ENCODE peak calls at places on chromosomes 12 and 14, in nine cellular contexts. One of them, this sample, is unnamed. For H3K27me3, the result is how much of the 10 kb centered on the place peaks cover.

GRCh38 chr14:87940382-87940781 is 52.6 kb downstream of the GALC start:
- DNase-seq in gastrocnemius medialis: no peak
- DNase-seq in psoas muscle: no peak
- DNase-seq in left ventricle myocardium inferior: no peak
- DNase-seq in lower lobe of right lung: no peak
- DNase-seq in Caco-2: no peak
- DNase-seq in HL-60: no peak
- DNase-seq in K562: no peak
- DNase-seq in ascending aorta: no peak
- DNase-seq in this sample: no peak

GRCh38 chr14:96805906-96806305 is 8.7 kb downstream of the VRK1 start:
- DNase-seq in ascending aorta: no peak
- DNase-seq in left ventricle myocardium inferior: peak
- DNase-seq in gastrocnemius medialis: no peak
- DNase-seq in lower lobe of right lung: no peak
- DNase-seq in HL-60: no peak
- DNase-seq in psoas muscle: no peak
- DNase-seq in K562: no peak
- DNase-seq in Caco-2: no peak
- DNase-seq in this sample: no peak

GRCh38 chr12:129202109-129202814 is 349.0 kb downstream of the GLT1D1 start:
- DNase-seq in left ventricle myocardium inferior: no peak
- DNase-seq in psoas muscle: no peak
- DNase-seq in K562: peak
- DNase-seq in gastrocnemius medialis: no peak
- DNase-seq in ascending aorta: no peak
- DNase-seq in Caco-2: no peak
- DNase-seq in HL-60: no peak
- DNase-seq in lower lobe of right lung: no peak
- DNase-seq in this sample: no peak

GRCh38 chr12:75850751-75851462 is 180.7 kb downstream of the PHLDA1 start:
- DNase-seq in gastrocnemius medialis: no peak
- DNase-seq in lower lobe of right lung: no peak
- DNase-seq in psoas muscle: no peak
- DNase-seq in ascending aorta: no peak
- DNase-seq in K562: no peak
- DNase-seq in left ventricle myocardium inferior: no peak
- DNase-seq in HL-60: no peak
- DNase-seq in Caco-2: no peak
- DNase-seq in this sample: peak

GRCh38 chr14:55336161-55336560 is 64.9 kb downstream of the FBXO34 start:
- DNase-seq in gastrocnemius medialis: no peak
- DNase-seq in K562: no peak
- DNase-seq in left ventricle myocardium inferior: no peak
- DNase-seq in ascending aorta: no peak
- DNase-seq in psoas muscle: no peak
- DNase-seq in lower lobe of right lung: no peak
- DNase-seq in Caco-2: no peak
- DNase-seq in HL-60: no peak
- DNase-seq in this sample: peak

GRCh38 chr12:3192221-3192620 is 115.0 kb downstream of the TSPAN9 start:
- DNase-seq in K562: no peak
- DNase-seq in lower lobe of right lung: no peak
- DNase-seq in left ventricle myocardium inferior: no peak
- DNase-seq in ascending aorta: no peak
- DNase-seq in Caco-2: no peak
- DNase-seq in psoas muscle: no peak
- DNase-seq in HL-60: no peak
- DNase-seq in gastrocnemius medialis: no peak
- DNase-seq in this sample: no peak

GRCh38 chr14:100146548-100147091 is 12.8 kb downstream of the DEGS2 start:
- DNase-seq in lower lobe of right lung: no peak
- DNase-seq in left ventricle myocardium inferior: no peak
- DNase-seq in Caco-2: no peak
- DNase-seq in gastrocnemius medialis: no peak
- DNase-seq in HL-60: no peak
- DNase-seq in ascending aorta: no peak
- DNase-seq in psoas muscle: no peak
- DNase-seq in K562: no peak
- DNase-seq in this sample: no peak

GRCh38 chr12:117339104-117339503 is 22.3 kb downstream of the NOS1 start:
- DNase-seq in gastrocnemius medialis: no peak
- DNase-seq in ascending aorta: no peak
- DNase-seq in psoas muscle: no peak
- DNase-seq in K562: no peak
- DNase-seq in Caco-2: no peak
- DNase-seq in HL-60: no peak
- DNase-seq in left ventricle myocardium inferior: no peak
- DNase-seq in lower lobe of right lung: no peak
- DNase-seq in this sample: no peak

DNA sequence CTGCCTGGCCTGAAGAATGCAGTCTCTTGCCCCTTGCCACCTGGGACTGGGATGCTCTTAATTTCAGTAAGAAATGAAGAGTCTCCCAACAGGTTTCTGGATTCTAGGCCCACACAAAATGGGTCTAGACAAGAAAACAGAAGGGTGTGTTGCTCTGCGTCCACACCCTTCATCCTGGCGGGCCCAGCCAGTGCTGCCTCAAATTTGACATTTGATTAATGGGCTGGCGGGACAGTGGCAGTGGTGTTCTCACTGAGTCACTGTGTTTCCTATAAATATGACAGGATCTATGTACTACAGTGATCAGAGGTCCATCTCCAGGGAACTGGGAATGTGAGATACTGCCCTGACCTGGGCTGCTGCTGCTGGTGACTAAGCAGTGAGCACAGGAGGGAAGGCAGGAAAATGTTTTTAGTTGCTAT is 6.5 kb downstream of the TMEM253 start:
- DNase-seq in left ventricle myocardium inferior: no peak
- DNase-seq in HL-60: no peak
- DNase-seq in K562: peak
- DNase-seq in ascending aorta: no peak
- DNase-seq in gastrocnemius medialis: no peak
- DNase-seq in psoas muscle: no peak
- DNase-seq in lower lobe of right lung: no peak
- DNase-seq in Caco-2: no peak
- DNase-seq in this sample: peak
- H3K4me3 ChIP-seq in left ventricle myocardium inferior: no peak
- H3K4me3 ChIP-seq in HL-60: no peak
- H3K4me3 ChIP-seq in K562: no peak
- H3K4me3 ChIP-seq in ascending aorta: no peak
- H3K4me3 ChIP-seq in gastrocnemius medialis: no peak
- H3K4me3 ChIP-seq in psoas muscle: no peak
- H3K4me3 ChIP-seq in lower lobe of right lung: no peak
- H3K4me3 ChIP-seq in Caco-2: no peak
- H3K4me3 ChIP-seq in this sample: no peak

GRCh38 chr12:6791931-6792520 is 2.7 kb downstream of the CD4 start:
- DNase-seq in HL-60: peak
- DNase-seq in Caco-2: no peak
- DNase-seq in lower lobe of right lung: no peak
- DNase-seq in left ventricle myocardium inferior: no peak
- DNase-seq in ascending aorta: no peak
- DNase-seq in K562: no peak
- DNase-seq in psoas muscle: no peak
- DNase-seq in gastrocnemius medialis: no peak
- DNase-seq in this sample: no peak
- TF ChIP-seq CTCF in HL-60: no peak
- TF ChIP-seq CTCF in Caco-2: no peak
- TF ChIP-seq CTCF in lower lobe of right lung: no peak
- TF ChIP-seq CTCF in left ventricle myocardium inferior: no peak
- TF ChIP-seq CTCF in ascending aorta: no peak
- TF ChIP-seq CTCF in K562: no peak
- TF ChIP-seq CTCF in psoas muscle: no peak
- TF ChIP-seq CTCF in gastrocnemius medialis: no peak
- TF ChIP-seq CTCF in this sample: no peak

GRCh38 chr12:57240069-57240921 is 10.7 kb downstream of the STAC3 start:
- DNase-seq in Caco-2: peak
- DNase-seq in psoas muscle: peak
- DNase-seq in lower lobe of right lung: peak
- DNase-seq in gastrocnemius medialis: peak
- DNase-seq in ascending aorta: no peak
- DNase-seq in left ventricle myocardium inferior: peak
- DNase-seq in K562: peak
- DNase-seq in HL-60: peak
- DNase-seq in this sample: no peak
- H3K27me3 ChIP-seq in Caco-2: under half
- H3K27me3 ChIP-seq in psoas muscle: under half
- H3K27me3 ChIP-seq in lower lobe of right lung: half or more
- H3K27me3 ChIP-seq in gastrocnemius medialis: under half
- H3K27me3 ChIP-seq in ascending aorta: under half
- H3K27me3 ChIP-seq in left ventricle myocardium inferior: half or more
- H3K27me3 ChIP-seq in K562: under half
- H3K27me3 ChIP-seq in HL-60: under half
- H3K27me3 ChIP-seq in this sample: under half

GRCh38 chr12:4857472-4858291 is 52.0 kb upstream of the KCNA1 start:
- DNase-seq in Caco-2: peak
- DNase-seq in gastrocnemius medialis: peak
- DNase-seq in HL-60: peak
- DNase-seq in ascending aorta: peak
- DNase-seq in K562: peak
- DNase-seq in psoas muscle: peak
- DNase-seq in lower lobe of right lung: peak
- DNase-seq in left ventricle myocardium inferior: peak
- DNase-seq in this sample: peak
- H3K4me3 ChIP-seq in Caco-2: peak
- H3K4me3 ChIP-seq in gastrocnemius medialis: peak
- H3K4me3 ChIP-seq in HL-60: no peak
- H3K4me3 ChIP-seq in ascending aorta: peak
- H3K4me3 ChIP-seq in K562: no peak
- H3K4me3 ChIP-seq in psoas muscle: peak
- H3K4me3 ChIP-seq in lower lobe of right lung: peak
- H3K4me3 ChIP-seq in left ventricle myocardium inferior: peak
- H3K4me3 ChIP-seq in this sample: no peak

GRCh38 chr14:89025581-89026236 is 201.3 kb downstream of the TTC8 start:
- DNase-seq in gastrocnemius medialis: peak
- DNase-seq in Caco-2: no peak
- DNase-seq in psoas muscle: peak
- DNase-seq in left ventricle myocardium inferior: no peak
- DNase-seq in HL-60: peak
- DNase-seq in ascending aorta: no peak
- DNase-seq in K562: no peak
- DNase-seq in lower lobe of right lung: no peak
- DNase-seq in this sample: no peak
- TF ChIP-seq CTCF in gastrocnemius medialis: no peak
- TF ChIP-seq CTCF in Caco-2: no peak
- TF ChIP-seq CTCF in psoas muscle: no peak
- TF ChIP-seq CTCF in left ventricle myocardium inferior: no peak
- TF ChIP-seq CTCF in HL-60: no peak
- TF ChIP-seq CTCF in ascending aorta: no peak
- TF ChIP-seq CTCF in K562: no peak
- TF ChIP-seq CTCF in lower lobe of right lung: no peak
- TF ChIP-seq CTCF in this sample: no peak

DNA sequence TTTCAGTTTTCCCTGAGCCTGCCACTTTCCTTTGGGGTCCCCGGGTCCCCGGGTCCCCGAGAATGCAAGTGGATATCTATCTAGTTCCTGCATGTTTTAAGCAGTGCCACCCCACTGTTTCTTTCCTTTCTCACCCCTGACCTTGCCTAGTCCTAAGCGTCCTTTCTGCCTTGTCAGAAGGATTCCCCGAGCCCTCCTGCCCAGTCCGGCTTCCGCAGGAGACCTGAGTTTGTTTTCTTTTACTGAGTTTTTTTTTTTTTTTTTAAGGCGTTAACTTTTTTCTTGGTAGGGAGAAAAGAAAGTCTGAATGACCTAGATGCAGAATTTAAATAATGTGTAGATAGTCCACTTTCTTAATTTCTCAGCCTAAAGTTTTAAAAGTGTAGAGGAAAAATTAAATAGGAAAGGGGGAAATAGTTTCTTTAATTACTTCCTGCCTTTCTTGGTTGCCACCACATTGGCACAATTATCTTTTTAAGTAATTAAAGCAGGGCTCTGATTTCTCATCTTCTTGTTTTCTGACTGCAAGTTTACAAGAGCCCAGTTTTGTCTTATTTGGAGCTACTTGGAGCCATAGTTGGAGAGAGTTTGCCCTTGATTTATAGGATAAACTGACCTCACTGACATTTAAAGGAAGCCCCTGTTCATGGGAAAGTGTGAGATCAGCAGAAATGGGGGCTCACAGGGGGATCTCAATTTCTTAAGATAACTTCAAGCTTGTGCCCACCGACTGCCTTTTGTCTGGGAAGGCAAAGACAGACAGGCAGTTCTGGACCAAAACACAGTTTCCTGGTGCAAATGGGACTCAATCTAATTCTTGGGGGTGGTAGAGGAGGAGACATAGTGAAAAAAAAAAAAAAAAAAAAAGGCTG is 2.9 kb downstream of the PAX9 start:
- DNase-seq in ascending aorta: no peak
- DNase-seq in gastrocnemius medialis: no peak
- DNase-seq in K562: no peak
- DNase-seq in HL-60: no peak
- DNase-seq in psoas muscle: no peak
- DNase-seq in Caco-2: no peak
- DNase-seq in lower lobe of right lung: no peak
- DNase-seq in left ventricle myocardium inferior: no peak
- DNase-seq in this sample: no peak
- H3K27me3 ChIP-seq in ascending aorta: under half
- H3K27me3 ChIP-seq in gastrocnemius medialis: half or more
- H3K27me3 ChIP-seq in K562: under half
- H3K27me3 ChIP-seq in HL-60: half or more
- H3K27me3 ChIP-seq in psoas muscle: under half
- H3K27me3 ChIP-seq in Caco-2: under half
- H3K27me3 ChIP-seq in lower lobe of right lung: half or more
- H3K27me3 ChIP-seq in left ventricle myocardium inferior: half or more
- H3K27me3 ChIP-seq in this sample: half or more

GRCh38 chr12:125185740-125186470 is 120.7 kb downstream of the AACS start:
- DNase-seq in ascending aorta: peak
- DNase-seq in HL-60: peak
- DNase-seq in gastrocnemius medialis: peak
- DNase-seq in lower lobe of right lung: peak
- DNase-seq in Caco-2: peak
- DNase-seq in psoas muscle: peak
- DNase-seq in K562: peak
- DNase-seq in left ventricle myocardium inferior: peak
- DNase-seq in this sample: peak
- H3K4me3 ChIP-seq in ascending aorta: peak
- H3K4me3 ChIP-seq in HL-60: no peak
- H3K4me3 ChIP-seq in gastrocnemius medialis: peak
- H3K4me3 ChIP-seq in lower lobe of right lung: peak
- H3K4me3 ChIP-seq in Caco-2: peak
- H3K4me3 ChIP-seq in psoas muscle: peak
- H3K4me3 ChIP-seq in K562: peak
- H3K4me3 ChIP-seq in left ventricle myocardium inferior: peak
- H3K4me3 ChIP-seq in this sample: peak